ENCODE peak calls at places on chromosomes 11 and 22, in five cellular contexts. Z is CD4-positive, alpha-beta T cell; U is GM12865; K is IMR-90; Q is brain microvascular endothelial cell. P is an unnamed sample.

GRCh38 chr11:121416909-121417567 is 35.1 kb upstream of the SORL1 start:
- DNase-seq in Z (peak), U (peak), K (peak), Q (peak), P (peak)

GRCh38 chr22:43305806-43306205 is 37.4 kb downstream of the SCUBE1 start:
- DNase-seq in Z (no peak), U (no peak), K (no peak), Q (no peak), P (no peak)

GRCh38 chr11:68145120-68145866 is 24.1 kb upstream of the CHKA start:
- DNase-seq in Z (no peak), U (no peak), K (no peak), Q (no peak), P (no peak)

GRCh38 chr11:118338637-118339061 is 3.9 kb downstream of the CD3D start:
- DNase-seq in Z (peak), U (peak), K (no peak), Q (no peak), P (peak)

GRCh38 chr11:69205125-69205928 is 49.6 kb downstream of the SMIM38 start:
- DNase-seq in Z (no peak), U (no peak), K (no peak), Q (no peak), P (no peak)

GRCh38 chr11:2837096-2837601 is 48.4 kb downstream of the CDKN1C start:
- DNase-seq in Z (no peak), U (no peak), K (peak), Q (peak), P (no peak)

GRCh38 chr11:119343726-119344125 is 2.8 kb downstream of the MFRP start:
- DNase-seq in Z (no peak), U (no peak), K (no peak), Q (no peak), P (no peak)

GRCh38 chr11:118126082-118126838 is 26.4 kb downstream of the SCN4B start:
- DNase-seq in Z (no peak), U (peak), K (no peak), Q (no peak), P (no peak)

GRCh38 chr22:38467438-38467903 is 425 bp upstream of the KDELR3 start:
- DNase-seq in Z (no peak), U (no peak), K (no peak), Q (no peak), P (no peak)

GRCh38 chr11:12494699-12495098 is 117.3 kb downstream of the PARVA start:
- DNase-seq in Z (no peak), U (no peak), K (peak), Q (peak), P (no peak)

GRCh38 chr22:37659066-37659896 is 758 bp downstream of the PDXP start:
- DNase-seq in Z (no peak), U (peak), K (no peak), Q (no peak), P (peak)

GRCh38 chr11:44870615-44871176 is 80.0 kb downstream of the TP53I11 start:
- DNase-seq in Z (no peak), U (no peak), K (no peak), Q (no peak), P (no peak)

GRCh38 chr11:112017538-112017937 is 7.7 kb upstream of the DLAT start:
- DNase-seq in Z (no peak), U (no peak), K (peak), Q (peak), P (no peak)

GRCh38 chr11:12248330-12248729 is 129.0 kb upstream of the PARVA start:
- DNase-seq in Z (no peak), U (no peak), K (peak), Q (no peak), P (no peak)

GRCh38 chr11:91435694-91436375 is 788.8 kb upstream of the FAT3 start:
- DNase-seq in Z (no peak), U (no peak), K (no peak), Q (no peak), P (no peak)

GRCh38 chr11:70063555-70063954 is 14.6 kb upstream of the ANO1 start:
- DNase-seq in Z (no peak), U (no peak), K (no peak), Q (no peak), P (no peak)

GRCh38 chr11:122696662-122697061 is 41.1 kb downstream of the UBASH3B start:
- DNase-seq in Z (peak), U (peak), K (no peak), Q (no peak), P (no peak)

GRCh38 chr22:25402160-25402500 is 162.3 kb upstream of the GRK3 start:
- DNase-seq in Z (no peak), U (no peak), K (no peak), Q (no peak), P (no peak)

GRCh38 chr22:37569009-37569920 is 9.0 kb downstream of the CDC42EP1 start:
- DNase-seq in Z (no peak), U (no peak), K (no peak), Q (no peak), P (no peak)

GRCh38 chr11:74739546-74740270 is 8.5 kb upstream of the CHRDL2 start:
- DNase-seq in Z (peak), U (peak), K (peak), Q (peak), P (no peak)

GRCh38 chr11:131300304-131300703 is 70.1 kb upstream of the NTM start:
- DNase-seq in Z (no peak), U (no peak), K (no peak), Q (peak), P (no peak)
- TF ChIP-seq CTCF in Z (no peak), U (no peak), K (no peak), Q (peak), P (no peak)

DNA sequence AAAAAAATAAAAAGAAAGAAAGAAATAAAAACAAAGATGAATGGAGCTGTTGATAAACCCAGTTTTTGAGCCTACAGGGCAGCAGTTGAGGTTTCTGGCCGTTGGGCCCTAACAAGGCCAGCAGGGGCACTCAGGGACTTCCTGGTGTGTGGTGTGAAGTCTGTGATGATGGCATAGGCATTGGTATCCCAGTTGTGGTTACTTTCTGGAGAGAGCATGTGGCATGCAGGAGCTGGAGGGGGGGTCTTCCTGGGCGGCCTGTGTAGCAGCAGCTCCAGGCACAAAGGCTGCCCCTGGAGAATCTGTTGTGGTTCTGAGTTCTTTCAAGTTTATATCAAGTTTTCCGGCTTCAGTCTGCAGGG is 2.0 kb upstream of the TXNRD2 start:
- DNase-seq in Z (no peak), U (peak), K (peak), Q (peak), P (no peak)
- TF ChIP-seq CTCF in Z (no peak), U (no peak), K (peak), Q (peak), P (no peak)

DNA sequence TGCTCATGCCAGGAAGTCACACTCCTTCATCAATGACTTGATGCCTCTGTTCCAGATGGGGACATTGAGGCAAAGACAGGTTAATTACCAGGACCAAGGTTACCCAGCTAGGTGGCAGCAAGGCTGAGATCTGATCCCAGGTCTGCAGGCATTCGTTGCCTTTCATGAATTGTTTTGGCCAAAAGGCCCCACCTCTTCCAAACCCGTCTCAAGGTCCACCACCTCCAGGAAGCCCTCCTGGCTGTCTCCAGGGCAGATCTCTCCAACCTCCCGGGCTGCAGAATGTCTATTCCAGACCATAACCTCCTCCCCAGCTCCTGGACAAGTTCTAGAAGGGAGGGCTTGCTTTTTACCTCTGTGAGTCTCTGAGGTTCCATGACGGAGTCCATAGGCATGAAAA is 39.0 kb upstream of the SYT7 start:
- DNase-seq in Z (no peak), U (no peak), K (no peak), Q (no peak), P (no peak)
- TF ChIP-seq CTCF in Z (no peak), U (no peak), K (no peak), Q (no peak), P (no peak)

GRCh38 chr22:16935209-16935608 is 72.8 kb downstream of the GAB4 start:
- DNase-seq in Z (no peak), U (no peak), K (no peak), Q (no peak), P (no peak)
- TF ChIP-seq CTCF in Z (no peak), U (no peak), K (no peak), Q (no peak), P (no peak)

DNA sequence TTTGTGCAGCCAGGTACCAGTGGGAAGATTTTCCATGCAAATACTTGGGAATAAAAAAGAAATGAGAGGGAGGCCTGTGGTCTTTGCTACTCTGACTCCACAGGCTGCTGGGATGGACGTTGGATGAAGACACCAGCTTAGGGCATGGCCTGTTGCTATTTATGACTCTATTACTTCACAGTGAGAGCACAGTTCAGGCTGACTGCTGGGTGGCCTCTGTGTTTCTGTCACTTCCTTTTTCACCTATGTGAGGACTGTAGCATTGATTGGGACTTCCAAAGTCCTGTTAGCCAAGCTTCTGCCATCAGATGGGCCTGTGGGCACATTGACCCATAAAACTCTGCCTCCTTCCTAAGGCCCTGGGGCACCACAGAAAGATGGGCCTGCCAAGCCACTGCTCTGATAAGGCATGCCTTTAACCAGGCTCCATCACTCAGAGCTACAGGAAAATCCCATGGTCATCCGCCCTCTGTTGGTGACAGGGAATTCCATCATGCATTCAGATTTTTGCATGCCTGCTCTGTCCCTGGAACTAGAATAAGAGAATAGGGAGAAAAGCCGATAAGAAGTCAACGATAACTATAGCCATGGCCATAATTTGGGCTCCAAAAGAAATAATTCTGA is 64.6 kb downstream of the KCNJ1 start:
- DNase-seq in Z (no peak), U (no peak), K (no peak), Q (peak), P (no peak)
- TF ChIP-seq CTCF in Z (no peak), U (peak), K (peak), Q (peak), P (no peak)

DNA sequence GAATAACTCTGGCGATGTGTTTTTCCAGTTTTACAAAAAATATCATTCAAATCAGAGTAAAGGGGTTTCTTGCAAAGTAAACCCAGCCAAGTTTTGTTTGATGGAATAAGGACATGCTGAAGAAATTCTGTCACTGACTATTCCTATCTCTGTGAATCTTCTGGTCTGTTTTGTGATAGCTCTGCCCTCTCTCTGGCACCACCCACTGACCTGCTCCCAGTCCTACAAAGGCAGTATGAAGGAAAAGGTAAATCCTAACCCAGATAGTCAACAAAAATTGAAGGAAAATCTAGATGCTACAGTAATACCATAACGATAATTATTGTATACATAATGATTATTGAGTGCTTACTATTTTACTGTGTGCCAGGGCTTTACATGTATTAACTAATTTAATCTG is 76.3 kb upstream of the TP53AIP1 start:
- DNase-seq in Z (no peak), U (no peak), K (no peak), Q (no peak), P (no peak)
- TF ChIP-seq CTCF in Z (no peak), U (no peak), K (no peak), Q (no peak), P (no peak)